ENCODE peak calls at places on chromosomes 12 and 14, in six cellular contexts. U is ovary; Y is CD8-positive, alpha-beta memory T cell; S is HL-60; K is substantia nigra; N is psoas muscle. L is an unnamed sample.

GRCh38 chr12:79444089-79444488 is 246.7 kb downstream of the PAWR start:
- DNase-seq in Y (no peak), N (no peak), S (no peak), U (no peak), K (no peak), L (no peak)

GRCh38 chr14:66496188-66496807 is 10.1 kb downstream of the CCDC196 start:
- DNase-seq in N (no peak), U (no peak), Y (no peak), K (no peak), S (no peak), L (no peak)

GRCh38 chr12:16344269-16344668 is 3.2 kb upstream of the MGST1 start:
- DNase-seq in U (no peak), N (no peak), S (no peak), K (no peak), Y (no peak), L (no peak)

GRCh38 chr14:91244501-91244901 is at the start of gene GPR68:
- DNase-seq in S (peak; percentile 54), K (peak; percentile 72), Y (no peak), N (no peak), U (no peak), L (no peak)

GRCh38 chr12:113912761-113913295 is 53.3 kb downstream of the RBM19 start:
- DNase-seq in Y (peak; percentile 40), K (peak; percentile 72), N (peak; percentile 69), U (peak; percentile 64), S (peak; percentile 64), L (peak; percentile 57)

GRCh38 chr12:131391399-131391798 is 319.5 kb upstream of the SFSWAP start:
- DNase-seq in N (no peak), U (no peak), Y (no peak), S (no peak), K (no peak), L (no peak)

GRCh38 chr14:92035890-92036289 is 4.0 kb downstream of the TRIP11 start:
- DNase-seq in S (no peak), Y (no peak), U (no peak), N (no peak), K (no peak), L (no peak)

GRCh38 chr12:76556373-76556772 is 3.2 kb downstream of the OSBPL8 start:
- DNase-seq in K (no peak), N (no peak), Y (no peak), U (no peak), S (no peak), L (no peak)

GRCh38 chr14:100832311-100832960 is 6.5 kb downstream of the MEG3 start:
- DNase-seq in N (no peak), Y (no peak), S (no peak), U (no peak), K (no peak), L (no peak)

DNA sequence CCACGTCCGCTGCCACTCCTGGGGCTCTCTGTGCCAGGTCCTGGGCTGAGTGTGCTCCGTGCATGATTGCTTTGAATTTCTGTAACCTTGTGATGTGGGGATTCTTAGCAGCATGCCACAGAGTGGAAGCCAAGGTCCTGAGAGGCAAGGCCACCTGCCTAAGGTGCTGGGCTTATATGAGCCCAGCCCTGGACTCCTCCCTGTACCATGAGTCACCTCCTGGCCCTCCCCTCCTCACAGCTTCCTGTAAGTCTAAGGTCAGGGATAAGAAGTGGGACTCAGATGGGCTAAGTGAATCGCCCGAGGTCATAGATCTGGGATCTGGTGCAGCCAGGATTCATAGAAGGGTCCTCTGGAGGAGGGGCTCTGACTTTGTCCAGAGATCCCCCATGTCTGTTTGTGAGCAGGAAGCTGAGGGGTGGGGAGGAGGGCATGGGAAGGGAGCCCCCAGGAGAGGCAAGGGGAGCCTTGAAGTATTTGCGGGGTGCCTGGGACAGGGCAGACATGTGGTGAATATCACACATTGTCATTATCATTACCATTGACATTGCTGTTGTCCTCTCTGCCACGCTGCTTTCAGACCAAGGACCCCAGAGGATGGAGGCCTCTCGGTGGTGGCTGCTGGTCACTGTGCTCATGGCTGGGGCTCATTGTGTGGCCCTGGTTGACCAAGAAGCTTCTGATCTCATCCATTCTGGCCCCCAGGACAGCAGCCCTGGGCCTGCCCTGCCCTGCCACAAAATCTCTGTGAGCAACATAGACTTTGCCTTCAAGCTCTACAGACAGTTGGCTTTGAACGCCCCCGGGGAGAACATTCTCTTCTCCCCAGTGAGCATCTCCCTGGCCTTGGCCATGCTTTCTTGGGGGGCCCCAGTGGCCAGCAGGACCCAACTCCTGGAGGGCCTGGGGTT is 28.8 kb downstream of the SERPINA3 start:
- DNase-seq in S (no peak), K (no peak), Y (no peak), N (no peak), U (no peak), L (no peak)
- H3K27ac ChIP-seq in S (no peak overlapping the region), K (no peak overlapping the region), Y (no peak overlapping the region), N (no peak overlapping the region), U (no peak overlapping the region), L (no peak overlapping the region)

DNA sequence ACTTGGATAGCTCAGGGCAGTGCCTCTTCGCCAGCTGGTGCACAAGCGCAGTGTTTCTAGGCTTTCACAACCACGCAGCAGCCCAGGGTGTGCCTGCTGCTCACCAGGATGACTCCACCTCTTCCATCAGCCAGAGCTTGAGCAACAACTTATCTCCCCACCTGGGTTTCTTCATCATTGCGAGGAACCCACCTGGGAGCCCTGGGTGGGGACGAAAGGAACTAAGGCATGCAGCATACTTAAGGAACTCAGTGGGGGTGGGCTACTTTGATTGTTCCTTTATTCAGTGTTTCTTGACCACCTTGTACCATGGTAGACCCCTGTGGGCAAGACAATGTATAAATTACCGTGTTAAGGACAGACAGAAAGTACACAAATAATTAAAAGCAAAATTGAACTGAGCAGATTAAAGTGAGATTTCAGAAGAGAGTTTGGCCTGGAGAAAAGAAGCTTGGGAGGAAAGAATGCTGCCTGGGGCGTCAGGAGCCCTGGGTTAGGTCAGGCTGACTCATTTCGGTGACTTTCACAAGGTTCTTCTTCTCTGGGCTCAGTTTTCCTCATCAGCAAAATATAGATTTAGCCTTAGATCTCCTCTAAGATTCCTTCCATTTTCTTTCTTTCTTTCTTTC is 22.9 kb downstream of the KRT18 start:
- DNase-seq in N (no peak), K (no peak), Y (no peak), U (no peak), S (no peak), L (no peak)
- H3K27ac ChIP-seq in N (no peak overlapping the region), K (no peak overlapping the region), Y (no peak overlapping the region), U (no peak overlapping the region), S (no peak overlapping the region), L (peak overlapping the region; percentile 68)

GRCh38 chr12:54352891-54353874 is 11.1 kb downstream of the GPR84 start:
- DNase-seq in S (no peak), K (peak; percentile 67), Y (no peak), N (no peak), U (peak; percentile 64), L (no peak)

GRCh38 chr12:54350743-54351142 is 13.5 kb downstream of the GPR84 start:
- DNase-seq in K (no peak), Y (no peak), U (no peak), N (no peak), S (no peak), L (no peak)

GRCh38 chr12:54349658-54350057 is 14.6 kb downstream of the GPR84 start:
- DNase-seq in N (no peak), U (no peak), K (no peak), Y (no peak), S (no peak), L (no peak)

GRCh38 chr12:54349031-54349430 is 15.3 kb downstream of the GPR84 start:
- DNase-seq in K (no peak), S (no peak), Y (no peak), U (no peak), N (no peak), L (no peak)

GRCh38 chr12:54352022-54352531 is 12.2 kb downstream of the GPR84 start:
- DNase-seq in Y (no peak), S (no peak), N (peak; percentile 86), K (peak; percentile 71), U (peak; percentile 91), L (no peak)
- H3K27ac ChIP-seq in Y (peak overlapping the region; percentile 22), S (no peak overlapping the region), N (peak overlapping the region; percentile 41), K (peak overlapping the region; percentile 78), U (peak overlapping the region; percentile 77), L (peak overlapping the region; percentile 50)

GRCh38 chr12:106133136-106134087 is 5.3 kb downstream of the NUAK1 start:
- DNase-seq in Y (no peak), U (no peak), N (no peak), S (no peak), K (no peak), L (no peak)

GRCh38 chr12:106136263-106136662 is 2.5 kb downstream of the NUAK1 start:
- DNase-seq in U (peak; percentile 94), Y (peak; percentile 69), N (peak; percentile 93), K (peak; percentile 90), S (peak; percentile 49), L (peak; percentile 87)

GRCh38 chr12:106135781-106136180 is 3.0 kb downstream of the NUAK1 start:
- DNase-seq in S (no peak), U (no peak), Y (no peak), N (no peak), K (no peak), L (no peak)

GRCh38 chr12:106135075-106135474 is 3.7 kb downstream of the NUAK1 start:
- DNase-seq in K (peak; percentile 14), S (no peak), N (no peak), U (no peak), Y (no peak), L (no peak)

GRCh38 chr12:106134294-106134949 is 4.3 kb downstream of the NUAK1 start:
- DNase-seq in S (no peak), K (no peak), N (no peak), Y (no peak), U (no peak), L (no peak)
- H3K27ac ChIP-seq in S (no peak overlapping the region), K (no peak overlapping the region), N (no peak overlapping the region), Y (no peak overlapping the region), U (no peak overlapping the region), L (peak overlapping the region; percentile 34)